ENCODE peak calls at places on chromosome 22, in six cellular contexts. One of them, this sample, is unnamed.

GRCh38 chr22:39388261-39389011 is 11.1 kb upstream of the TAB1 start:
- DNase-seq in H1: peak
- DNase-seq in GM12878: no peak
- DNase-seq in K562: peak
- DNase-seq in SK-N-SH: peak
- DNase-seq in GM12892: peak
- DNase-seq in this sample: peak

GRCh38 chr22:39144101-39144815 is 8.2 kb downstream of the CBX7 start:
- DNase-seq in SK-N-SH: no peak
- DNase-seq in K562: no peak
- DNase-seq in GM12892: peak
- DNase-seq in GM12878: peak
- DNase-seq in H1: no peak
- DNase-seq in this sample: peak

GRCh38 chr22:20887375-20887774 is 28.6 kb downstream of the SNAP29 start:
- DNase-seq in K562: peak
- DNase-seq in SK-N-SH: peak
- DNase-seq in GM12878: no peak
- DNase-seq in H1: no peak
- DNase-seq in GM12892: no peak
- DNase-seq in this sample: no peak

GRCh38 chr22:43931771-43932170 is 8.2 kb downstream of the PNPLA3 start:
- DNase-seq in H1: no peak
- DNase-seq in GM12878: no peak
- DNase-seq in SK-N-SH: no peak
- DNase-seq in K562: no peak
- DNase-seq in GM12892: no peak
- DNase-seq in this sample: no peak

GRCh38 chr22:49263101-49263500 is 564.6 kb downstream of the BRD1 start:
- DNase-seq in SK-N-SH: no peak
- DNase-seq in GM12878: no peak
- DNase-seq in K562: no peak
- DNase-seq in GM12892: no peak
- DNase-seq in H1: no peak
- DNase-seq in this sample: no peak

GRCh38 chr22:33255781-33256180 is 197.6 kb upstream of the SYN3 start:
- DNase-seq in GM12892: no peak
- DNase-seq in K562: no peak
- DNase-seq in SK-N-SH: no peak
- DNase-seq in GM12878: no peak
- DNase-seq in H1: no peak
- DNase-seq in this sample: no peak

GRCh38 chr22:20423636-20424511 is 13.8 kb downstream of the SCARF2 start:
- DNase-seq in SK-N-SH: peak
- DNase-seq in H1: no peak
- DNase-seq in K562: no peak
- DNase-seq in GM12892: no peak
- DNase-seq in GM12878: no peak
- DNase-seq in this sample: no peak

GRCh38 chr22:31876156-31877035 is 67.9 kb upstream of the YWHAH start:
- DNase-seq in GM12878: no peak
- DNase-seq in K562: no peak
- DNase-seq in H1: no peak
- DNase-seq in GM12892: no peak
- DNase-seq in SK-N-SH: peak
- DNase-seq in this sample: no peak

GRCh38 chr22:46038516-46039430 is 61.8 kb upstream of the WNT7B start:
- DNase-seq in SK-N-SH: no peak
- DNase-seq in GM12892: no peak
- DNase-seq in H1: no peak
- DNase-seq in K562: no peak
- DNase-seq in GM12878: no peak
- DNase-seq in this sample: no peak

GRCh38 chr22:48782817-48783511 is 1044.7 kb downstream of the BRD1 start:
- DNase-seq in SK-N-SH: peak
- DNase-seq in K562: peak
- DNase-seq in GM12878: no peak
- DNase-seq in H1: no peak
- DNase-seq in GM12892: no peak
- DNase-seq in this sample: no peak

GRCh38 chr22:41382098-41382578 is 396 bp downstream of the TEF start:
- DNase-seq in H1: no peak
- DNase-seq in GM12892: peak
- DNase-seq in SK-N-SH: peak
- DNase-seq in GM12878: no peak
- DNase-seq in K562: peak
- DNase-seq in this sample: peak
- TF ChIP-seq TAF1 in H1: no peak
- TF ChIP-seq TAF1 in GM12892: no peak
- TF ChIP-seq TAF1 in SK-N-SH: no peak
- TF ChIP-seq TAF1 in GM12878: no peak
- TF ChIP-seq TAF1 in K562: no peak
- TF ChIP-seq TAF1 in this sample: no peak

GRCh38 chr22:25353516-25354445 is 134.3 kb downstream of the CRYBB2 start:
- DNase-seq in GM12892: no peak
- DNase-seq in SK-N-SH: no peak
- DNase-seq in K562: no peak
- DNase-seq in H1: no peak
- DNase-seq in GM12878: no peak
- DNase-seq in this sample: no peak
- TF ChIP-seq TAF1 in GM12892: no peak
- TF ChIP-seq TAF1 in SK-N-SH: no peak
- TF ChIP-seq TAF1 in K562: no peak
- TF ChIP-seq TAF1 in H1: no peak
- TF ChIP-seq TAF1 in GM12878: no peak
- TF ChIP-seq TAF1 in this sample: no peak

GRCh38 chr22:22210889-22211833 is 33.4 kb upstream of the VPREB1 start:
- DNase-seq in SK-N-SH: no peak
- DNase-seq in K562: no peak
- DNase-seq in H1: no peak
- DNase-seq in GM12892: no peak
- DNase-seq in GM12878: no peak
- DNase-seq in this sample: no peak
- TF ChIP-seq TAF1 in SK-N-SH: no peak
- TF ChIP-seq TAF1 in K562: no peak
- TF ChIP-seq TAF1 in H1: no peak
- TF ChIP-seq TAF1 in GM12892: no peak
- TF ChIP-seq TAF1 in GM12878: no peak
- TF ChIP-seq TAF1 in this sample: no peak

GRCh38 chr22:30284172-30284571 is 5.1 kb downstream of the CASTOR1 start:
- DNase-seq in SK-N-SH: no peak
- DNase-seq in GM12892: no peak
- DNase-seq in K562: peak
- DNase-seq in GM12878: no peak
- DNase-seq in H1: no peak
- DNase-seq in this sample: no peak
- TF ChIP-seq TAF1 in SK-N-SH: no peak
- TF ChIP-seq TAF1 in GM12892: no peak
- TF ChIP-seq TAF1 in K562: no peak
- TF ChIP-seq TAF1 in GM12878: no peak
- TF ChIP-seq TAF1 in H1: no peak
- TF ChIP-seq TAF1 in this sample: no peak

GRCh38 chr22:18998998-18999397 is 62.9 kb upstream of the PRODH start:
- DNase-seq in GM12892: no peak
- DNase-seq in H1: peak
- DNase-seq in GM12878: no peak
- DNase-seq in SK-N-SH: no peak
- DNase-seq in K562: peak
- DNase-seq in this sample: no peak

GRCh38 chr22:18999416-18999815 is 63.3 kb upstream of the PRODH start:
- DNase-seq in H1: no peak
- DNase-seq in K562: no peak
- DNase-seq in GM12878: no peak
- DNase-seq in GM12892: no peak
- DNase-seq in SK-N-SH: no peak
- DNase-seq in this sample: no peak

GRCh38 chr22:18997306-18997924 is 61.3 kb upstream of the PRODH start:
- DNase-seq in H1: no peak
- DNase-seq in GM12892: no peak
- DNase-seq in SK-N-SH: no peak
- DNase-seq in GM12878: no peak
- DNase-seq in K562: no peak
- DNase-seq in this sample: no peak

GRCh38 chr22:18996376-18996900 is 60.3 kb upstream of the PRODH start:
- DNase-seq in SK-N-SH: no peak
- DNase-seq in K562: no peak
- DNase-seq in GM12892: no peak
- DNase-seq in GM12878: no peak
- DNase-seq in H1: no peak
- DNase-seq in this sample: no peak

GRCh38 chr22:18997925-18998315 is 61.8 kb upstream of the PRODH start:
- DNase-seq in GM12878: no peak
- DNase-seq in GM12892: no peak
- DNase-seq in K562: peak
- DNase-seq in H1: no peak
- DNase-seq in SK-N-SH: no peak
- DNase-seq in this sample: no peak
- TF ChIP-seq TAF1 in GM12878: no peak
- TF ChIP-seq TAF1 in GM12892: no peak
- TF ChIP-seq TAF1 in K562: no peak
- TF ChIP-seq TAF1 in H1: no peak
- TF ChIP-seq TAF1 in SK-N-SH: no peak
- TF ChIP-seq TAF1 in this sample: no peak

GRCh38 chr22:26463688-26464087 is 19.9 kb downstream of the HPS4 start:
- DNase-seq in GM12892: no peak
- DNase-seq in K562: no peak
- DNase-seq in H1: no peak
- DNase-seq in GM12878: no peak
- DNase-seq in SK-N-SH: no peak
- DNase-seq in this sample: no peak
- TF ChIP-seq TAF1 in GM12892: no peak
- TF ChIP-seq TAF1 in K562: no peak
- TF ChIP-seq TAF1 in H1: no peak
- TF ChIP-seq TAF1 in GM12878: no peak
- TF ChIP-seq TAF1 in SK-N-SH: no peak
- TF ChIP-seq TAF1 in this sample: no peak

GRCh38 chr22:36383110-36383581 is 4.6 kb downstream of the MYH9 start:
- DNase-seq in H1: no peak
- DNase-seq in GM12892: peak
- DNase-seq in GM12878: peak
- DNase-seq in SK-N-SH: no peak
- DNase-seq in K562: no peak
- DNase-seq in this sample: peak
- TF ChIP-seq TAF1 in H1: no peak
- TF ChIP-seq TAF1 in GM12892: no peak
- TF ChIP-seq TAF1 in GM12878: no peak
- TF ChIP-seq TAF1 in SK-N-SH: no peak
- TF ChIP-seq TAF1 in K562: no peak
- TF ChIP-seq TAF1 in this sample: no peak

GRCh38 chr22:27627901-27628300 is 173.7 kb downstream of the MN1 start:
- DNase-seq in GM12892: no peak
- DNase-seq in GM12878: no peak
- DNase-seq in K562: no peak
- DNase-seq in H1: no peak
- DNase-seq in SK-N-SH: no peak
- DNase-seq in this sample: no peak

GRCh38 chr22:27628341-27628740 is 173.2 kb downstream of the MN1 start:
- DNase-seq in GM12892: no peak
- DNase-seq in K562: no peak
- DNase-seq in H1: no peak
- DNase-seq in GM12878: no peak
- DNase-seq in SK-N-SH: no peak
- DNase-seq in this sample: no peak

GRCh38 chr22:27625769-27626674 is 175.5 kb downstream of the MN1 start:
- DNase-seq in SK-N-SH: no peak
- DNase-seq in GM12878: no peak
- DNase-seq in K562: no peak
- DNase-seq in GM12892: no peak
- DNase-seq in H1: no peak
- DNase-seq in this sample: no peak

GRCh38 chr22:27627444-27627833 is 174.1 kb downstream of the MN1 start:
- DNase-seq in SK-N-SH: no peak
- DNase-seq in GM12878: no peak
- DNase-seq in H1: no peak
- DNase-seq in K562: peak
- DNase-seq in GM12892: no peak
- DNase-seq in this sample: no peak

GRCh38 chr22:27626675-27627443 is 174.7 kb downstream of the MN1 start:
- DNase-seq in K562: no peak
- DNase-seq in GM12878: no peak
- DNase-seq in H1: no peak
- DNase-seq in SK-N-SH: no peak
- DNase-seq in GM12892: no peak
- DNase-seq in this sample: no peak
- TF ChIP-seq TAF1 in K562: no peak
- TF ChIP-seq TAF1 in GM12878: no peak
- TF ChIP-seq TAF1 in H1: no peak
- TF ChIP-seq TAF1 in SK-N-SH: no peak
- TF ChIP-seq TAF1 in GM12892: no peak
- TF ChIP-seq TAF1 in this sample: no peak